ENCODE peak calls at places on chromosomes 11 and 22, in seven cellular contexts. One of them, this sample, is unnamed.

GRCh38 chr22:20021196-20022181 is 579 bp downstream of the TANGO2 start:
- DNase-seq in left colon: peak; percentile 50
- DNase-seq in Ammon's horn: peak; percentile 92
- DNase-seq in HFF-Myc: no peak
- DNase-seq in RWPE1: no peak
- DNase-seq in nucleus accumbens: peak; percentile 66
- DNase-seq in neural crest cell: no peak
- DNase-seq in this sample: peak; percentile 42

GRCh38 chr11:129985823-129986222 is 16.8 kb downstream of the PRDM10 start:
- DNase-seq in left colon: no peak
- DNase-seq in Ammon's horn: no peak
- DNase-seq in HFF-Myc: no peak
- DNase-seq in RWPE1: no peak
- DNase-seq in nucleus accumbens: no peak
- DNase-seq in neural crest cell: no peak
- DNase-seq in this sample: no peak

GRCh38 chr11:693415-693831 is 1.6 kb downstream of the DEAF1 start:
- DNase-seq in left colon: peak; percentile 20
- DNase-seq in Ammon's horn: no peak
- DNase-seq in HFF-Myc: no peak
- DNase-seq in RWPE1: no peak
- DNase-seq in nucleus accumbens: no peak
- DNase-seq in neural crest cell: no peak
- DNase-seq in this sample: no peak

GRCh38 chr22:50224071-50224470 is 20.8 kb downstream of the TUBGCP6 start:
- DNase-seq in left colon: no peak
- DNase-seq in Ammon's horn: no peak
- DNase-seq in HFF-Myc: no peak
- DNase-seq in RWPE1: no peak
- DNase-seq in nucleus accumbens: no peak
- DNase-seq in neural crest cell: no peak
- DNase-seq in this sample: no peak

GRCh38 chr11:43738600-43739409 is 58.3 kb downstream of the HSD17B12 start:
- DNase-seq in left colon: no peak
- DNase-seq in Ammon's horn: no peak
- DNase-seq in HFF-Myc: peak; percentile 62
- DNase-seq in RWPE1: peak; percentile 32
- DNase-seq in nucleus accumbens: no peak
- DNase-seq in neural crest cell: no peak
- DNase-seq in this sample: no peak

GRCh38 chr22:19991645-19992451 is 24.8 kb downstream of the ARVCF start:
- DNase-seq in left colon: no peak
- DNase-seq in Ammon's horn: peak; percentile 58
- DNase-seq in HFF-Myc: no peak
- DNase-seq in RWPE1: no peak
- DNase-seq in nucleus accumbens: peak; percentile 25
- DNase-seq in neural crest cell: no peak
- DNase-seq in this sample: no peak

GRCh38 chr11:47641585-47642098 is 717 bp downstream of the MTCH2 start:
- DNase-seq in left colon: no peak
- DNase-seq in Ammon's horn: peak; percentile 78
- DNase-seq in HFF-Myc: no peak
- DNase-seq in RWPE1: no peak
- DNase-seq in nucleus accumbens: peak; percentile 36
- DNase-seq in neural crest cell: no peak
- DNase-seq in this sample: no peak

GRCh38 chr22:46110215-46110614 is 40.1 kb upstream of the PPARA start:
- DNase-seq in left colon: no peak
- DNase-seq in Ammon's horn: no peak
- DNase-seq in HFF-Myc: no peak
- DNase-seq in RWPE1: no peak
- DNase-seq in nucleus accumbens: no peak
- DNase-seq in neural crest cell: no peak
- DNase-seq in this sample: no peak